ENCODE peak calls at places on chromosomes 3 and 15, in six cellular contexts. F is effector memory CD4-positive, alpha-beta T cell; Z is cardiac fibroblast; K is BJ; Y is Caco-2; N is kidney. D is an unnamed sample.

GRCh38 chr3:52327486-52328290 is 11.6 kb downstream of the DNAH1 start:
- DNase-seq in N (peak; percentile 52), Z (no peak), F (no peak), Y (no peak), K (no peak), D (no peak)

GRCh38 chr15:80201256-80202015 is 48.6 kb downstream of the FAH start:
- DNase-seq in F (no peak), N (no peak), K (no peak), Z (no peak), Y (no peak), D (no peak)

GRCh38 chr3:195015021-195015420 is 255.9 kb downstream of the XXYLT1 start:
- DNase-seq in Y (no peak), K (no peak), N (no peak), F (no peak), Z (peak; percentile 18), D (no peak)

GRCh38 chr3:63141-63845 is 133.3 kb upstream of the CHL1 start:
- DNase-seq in K (no peak), Y (no peak), N (no peak), Z (no peak), F (no peak), D (no peak)

GRCh38 chr3:45064512-45065372 is 38.6 kb downstream of the CLEC3B start:
- DNase-seq in K (peak; percentile 41), F (no peak), N (no peak), Z (peak; percentile 84), Y (no peak), D (no peak)

GRCh38 chr15:39145146-39145545 is 435.7 kb upstream of the THBS1 start:
- DNase-seq in F (no peak), N (no peak), K (no peak), Z (no peak), Y (no peak), D (no peak)

GRCh38 chr15:76483752-76484151 is 147.2 kb downstream of the ISL2 start:
- DNase-seq in Z (no peak), F (no peak), N (no peak), Y (no peak), K (no peak), D (no peak)

GRCh38 chr3:171239757-171240503 is 213.4 kb upstream of the SLC2A2 start:
- DNase-seq in N (no peak), K (no peak), Z (no peak), Y (no peak), F (no peak), D (no peak)

GRCh38 chr15:100968043-100968966 is 49.1 kb downstream of the LRRK1 start:
- DNase-seq in Y (no peak), K (no peak), N (no peak), Z (peak; percentile 66), F (no peak), D (no peak)

GRCh38 chr3:184748219-184749135 is 36.6 kb upstream of the MAGEF1 start:
- DNase-seq in Y (peak; percentile 53), K (no peak), N (peak; percentile 25), F (no peak), Z (peak; percentile 9), D (no peak)

GRCh38 chr3:159170436-159171003 is 368.7 kb downstream of the MFSD1 start:
- DNase-seq in Z (peak; percentile 66), F (no peak), K (peak; percentile 33), Y (no peak), N (no peak), D (no peak)

GRCh38 chr3:180362081-180362480 is 239.9 kb upstream of the TTC14 start:
- DNase-seq in Z (no peak), F (no peak), N (no peak), K (no peak), Y (no peak), D (no peak)

GRCh38 chr15:59199775-59200465 is 6.7 kb upstream of the LDHAL6B start:
- DNase-seq in N (no peak), Y (no peak), F (no peak), K (peak; percentile 51), Z (peak; percentile 74), D (peak; percentile 83)

GRCh38 chr15:78420220-78420619 is 17.8 kb upstream of the IREB2 start:
- DNase-seq in N (no peak), Z (no peak), Y (no peak), K (no peak), F (no peak), D (no peak)

GRCh38 chr3:39383190-39383912 is at the start of gene SLC25A38:
- DNase-seq in N (peak; percentile 92), Y (peak; percentile 87), K (peak; percentile 32), F (peak; percentile 74), Z (peak; percentile 93), D (no peak)

GRCh38 chr3:64796597-64796996 is 108.8 kb upstream of the ADAMTS9 start:
- DNase-seq in Y (no peak), F (no peak), N (no peak), Z (peak; percentile 12), K (no peak), D (no peak)

DNA sequence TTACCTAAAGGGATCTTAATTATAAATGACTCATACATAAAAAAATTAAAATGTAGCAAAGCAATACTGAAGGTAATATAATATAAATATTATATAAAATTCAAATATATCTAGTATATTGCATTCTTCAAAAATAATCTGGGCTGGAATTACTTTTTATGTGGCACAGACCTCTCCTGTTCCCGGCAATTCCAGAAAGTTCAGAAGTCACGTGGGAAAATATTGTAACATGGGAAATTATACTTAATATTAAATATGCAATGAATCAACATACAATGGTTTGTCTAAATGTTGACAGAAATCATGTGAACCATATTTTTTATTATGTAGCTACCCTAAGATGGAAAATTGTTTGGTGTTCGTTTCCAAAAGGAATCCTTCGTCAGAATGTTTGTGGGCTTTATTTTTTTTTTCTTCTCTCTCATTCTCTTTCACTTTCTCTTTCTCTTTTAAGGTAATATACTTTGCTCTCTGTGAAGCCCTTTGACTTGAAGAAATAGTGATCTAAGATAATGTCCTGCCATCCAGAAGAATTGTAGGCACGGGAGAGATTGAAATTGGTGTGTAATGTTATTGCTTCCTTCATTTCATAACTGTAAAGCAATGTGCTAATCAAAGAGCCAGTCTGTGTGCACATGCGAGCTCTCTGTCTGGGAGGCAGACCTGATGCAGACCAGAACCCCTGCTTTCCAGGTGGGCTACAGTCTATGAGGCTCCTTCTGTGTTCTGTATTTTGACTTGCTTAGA is 559.4 kb downstream of the NR2F2 start:
- DNase-seq in N (no peak), Y (no peak), K (no peak), Z (peak; percentile 44), F (no peak), D (no peak)
- H3K4me3 ChIP-seq in N (peak overlapping the region; percentile 67), Y (no peak overlapping the region), K (no peak overlapping the region), Z (peak overlapping the region; percentile 49), F (peak overlapping the region; percentile 30), D (peak overlapping the region; percentile 58)

GRCh38 chr15:89091667-89092220 is 3.5 kb downstream of the ABHD2 start:
- DNase-seq in N (no peak), F (no peak), Y (no peak), Z (no peak), K (no peak), D (no peak)

GRCh38 chr15:89095556-89095955 is 7.3 kb downstream of the ABHD2 start:
- DNase-seq in N (no peak), Y (no peak), Z (no peak), F (no peak), K (no peak), D (no peak)

GRCh38 chr15:89090791-89091666 is 2.8 kb downstream of the ABHD2 start:
- DNase-seq in K (peak; percentile 39), Z (peak; percentile 85), Y (no peak), F (peak; percentile 9), N (peak; percentile 89), D (no peak)

GRCh38 chr15:89095073-89095472 is 6.8 kb downstream of the ABHD2 start:
- DNase-seq in F (no peak), K (no peak), Z (no peak), Y (no peak), N (no peak), D (no peak)

DNA sequence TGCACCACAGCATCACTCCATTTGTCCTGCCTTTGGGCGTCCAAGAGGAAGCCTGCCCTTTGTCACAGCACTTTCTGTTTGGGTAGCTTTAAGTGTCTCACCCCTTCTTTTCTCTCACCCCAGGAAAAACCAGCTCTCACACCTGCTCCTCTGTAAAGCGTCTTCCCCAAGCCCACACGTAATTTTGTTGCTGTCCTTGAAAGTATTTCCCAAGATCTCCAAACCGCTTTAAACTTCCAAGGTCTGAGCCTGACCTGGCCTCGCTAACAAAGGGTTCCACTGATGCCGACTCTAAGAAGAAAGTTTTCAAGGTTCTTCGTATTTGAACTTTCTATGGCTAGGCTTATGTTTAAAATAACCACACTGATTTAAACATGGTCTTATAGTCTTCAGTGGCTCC is 5.3 kb downstream of the ABHD2 start:
- DNase-seq in N (no peak), K (no peak), F (no peak), Z (no peak), Y (no peak), D (no peak)
- H3K4me3 ChIP-seq in N (no peak overlapping the region), K (no peak overlapping the region), F (no peak overlapping the region), Z (no peak overlapping the region), Y (no peak overlapping the region), D (no peak overlapping the region)

DNA sequence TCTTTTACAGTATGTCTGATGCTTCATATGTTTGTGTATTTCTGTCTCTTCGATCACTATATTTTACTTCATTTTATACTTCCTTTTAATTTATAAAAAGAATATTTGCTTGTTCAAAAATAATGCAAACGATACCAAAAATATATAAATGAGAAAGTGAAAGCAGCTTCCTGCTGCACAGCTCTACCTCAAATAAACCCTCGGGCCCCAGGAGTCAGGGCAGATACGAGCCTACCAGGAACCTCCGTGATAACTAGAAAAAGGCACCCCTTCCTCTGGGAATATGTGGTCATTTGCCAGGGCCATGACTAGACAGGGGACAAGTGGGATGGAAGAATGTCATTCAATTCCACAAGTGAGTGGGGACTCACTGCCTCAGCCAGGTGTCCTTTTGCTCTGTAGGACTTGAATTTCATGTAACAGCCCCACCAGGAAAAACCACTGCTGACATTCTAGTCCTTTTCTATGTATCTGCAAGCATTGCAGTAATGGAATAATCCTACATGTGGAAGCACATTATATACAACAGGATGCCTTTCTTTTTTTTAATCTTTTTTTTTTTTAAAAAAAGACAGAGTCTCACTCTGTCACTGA is 133.3 kb downstream of the SUCLG2 start:
- DNase-seq in Z (no peak), N (no peak), F (no peak), Y (no peak), K (no peak), D (no peak)
- H3K4me3 ChIP-seq in Z (no peak overlapping the region), N (no peak overlapping the region), F (no peak overlapping the region), Y (no peak overlapping the region), K (no peak overlapping the region), D (no peak overlapping the region)

GRCh38 chr3:127161236-127161635 is 31.7 kb upstream of the PRR23E start:
- DNase-seq in F (no peak), K (no peak), Z (no peak), Y (no peak), N (no peak), D (no peak)

GRCh38 chr3:127164615-127165014 is 28.3 kb upstream of the PRR23E start:
- DNase-seq in Z (no peak), F (no peak), Y (no peak), K (no peak), N (no peak), D (no peak)

GRCh38 chr3:127161973-127162579 is 30.9 kb upstream of the PRR23E start:
- DNase-seq in N (no peak), Z (no peak), Y (no peak), K (no peak), F (no peak), D (no peak)

GRCh38 chr3:127165036-127165435 is 27.9 kb upstream of the PRR23E start:
- DNase-seq in Z (no peak), N (no peak), Y (no peak), F (no peak), K (no peak), D (no peak)

GRCh38 chr3:127162947-127163645 is 29.8 kb upstream of the PRR23E start:
- DNase-seq in Y (no peak), F (no peak), Z (no peak), K (no peak), N (no peak), D (no peak)
- H3K4me3 ChIP-seq in Y (no peak overlapping the region), F (no peak overlapping the region), Z (no peak overlapping the region), K (no peak overlapping the region), N (no peak overlapping the region), D (no peak overlapping the region)

GRCh38 chr3:58999134-58999778 is 50.6 kb downstream of the CFAP20DC start:
- DNase-seq in K (no peak), N (no peak), F (no peak), Y (no peak), Z (peak; percentile 46), D (no peak)
- H3K4me3 ChIP-seq in K (no peak overlapping the region), N (no peak overlapping the region), F (no peak overlapping the region), Y (no peak overlapping the region), Z (no peak overlapping the region), D (no peak overlapping the region)

D was measured in epithelial cell of proximal tubule.